ENCODE peak calls at places on chromosomes 2 and 18, in nine cellular contexts. N is kidney epithelial cell, E is substantia nigra, O is KBM-7, I is cerebellar cortex, W is anterior cingulate cortex, A is SHP77, J is Daoy, Q is cardiac fibroblast. Y is an unnamed sample.

GRCh38 chr2:165621086-165621560 is 151.6 kb downstream of the CSRNP3 start:
- DNase-seq in W (no peak), E (no peak), I (no peak), O (no peak), Q (peak), J (peak), A (no peak), N (peak), Y (no peak)

GRCh38 chr2:74696758-74697327 is 42.8 kb downstream of the SEMA4F start:
- DNase-seq in O (no peak), N (no peak), J (no peak), Q (peak), W (no peak), E (no peak), A (no peak), I (no peak), Y (no peak)

GRCh38 chr18:38539373-38539772 is 973.8 kb upstream of the CELF4 start:
- DNase-seq in J (no peak), A (no peak), I (peak), O (no peak), W (no peak), N (no peak), Q (no peak), E (no peak), Y (no peak)

GRCh38 chr2:97714084-97714949 is 941 bp downstream of the ZAP70 start:
- DNase-seq in O (no peak), Q (no peak), I (no peak), E (no peak), J (no peak), N (no peak), W (no peak), A (no peak), Y (no peak)

GRCh38 chr2:227876536-227876882 is 5.1 kb downstream of the DAW1 start:
- DNase-seq in N (no peak), E (no peak), W (no peak), J (no peak), A (no peak), O (no peak), I (no peak), Q (peak), Y (no peak)

GRCh38 chr18:8424917-8425725 is 184.1 kb upstream of the RAB12 start:
- DNase-seq in J (peak), Q (peak), A (no peak), E (no peak), N (peak), I (peak), O (no peak), W (no peak), Y (no peak)

GRCh38 chr18:68500551-68500950 is 214.4 kb downstream of the TMX3 start:
- DNase-seq in J (no peak), Q (no peak), O (no peak), A (no peak), E (no peak), N (no peak), W (no peak), I (no peak), Y (no peak)

GRCh38 chr2:216735086-216735485 is 39.7 kb upstream of the IGFBP5 start:
- DNase-seq in Q (no peak), O (no peak), N (no peak), E (no peak), J (no peak), A (no peak), W (no peak), I (no peak), Y (no peak)

GRCh38 chr2:158926478-158926948 is 41.9 kb upstream of the TANC1 start:
- DNase-seq in J (peak), W (no peak), A (no peak), O (no peak), Q (peak), N (peak), I (no peak), E (no peak), Y (no peak)

GRCh38 chr2:167756427-167756826 is 491.0 kb downstream of the STK39 start:
- DNase-seq in A (no peak), J (no peak), N (peak), Q (peak), I (no peak), W (no peak), O (no peak), E (no peak), Y (no peak)

GRCh38 chr2:41698787-41699422 is 348.9 kb upstream of the PKDCC start:
- DNase-seq in W (no peak), Q (peak), A (no peak), I (peak), N (no peak), E (no peak), O (peak), J (peak), Y (peak)

GRCh38 chr2:38648107-38648761 is 17.7 kb upstream of the GALM start:
- DNase-seq in J (no peak), O (peak), E (no peak), A (no peak), N (no peak), W (no peak), Q (peak), I (no peak), Y (no peak)

GRCh38 chr2:29269095-29270090 is 154.2 kb downstream of the CLIP4 start:
- DNase-seq in I (no peak), O (no peak), Q (no peak), N (no peak), J (no peak), W (no peak), A (no peak), E (no peak), Y (no peak)

GRCh38 chr18:47484068-47484467 is 232.6 kb upstream of the SKOR2 start:
- DNase-seq in W (no peak), E (no peak), Q (no peak), A (no peak), J (no peak), N (no peak), O (no peak), I (no peak), Y (no peak)

GRCh38 chr2:9769171-9770005 is 73.9 kb upstream of the TAF1B start:
- DNase-seq in N (no peak), E (no peak), J (peak), I (peak), Q (no peak), W (no peak), A (peak), O (no peak), Y (no peak)

GRCh38 chr18:62878305-62878704 is 163.0 kb downstream of the PHLPP1 start:
- DNase-seq in E (no peak), J (no peak), A (peak), O (no peak), I (no peak), W (no peak), N (no peak), Q (peak), Y (no peak)

GRCh38 chr2:144460981-144461766 is 58.7 kb downstream of the ZEB2 start:
- DNase-seq in A (no peak), W (peak), O (no peak), N (no peak), Q (peak), I (peak), E (peak), J (no peak), Y (peak)